ENCODE peak calls at places on chromosome 19, in eight cellular contexts. Z is GM23338, P is PC-9, B is IMR-90, O is colonic mucosa, G is aorta, R is adipocyte, T is tibial artery. I is an unnamed sample. For H3K4me1, the result is how much of the 10 kb centered on the place peaks cover.

GRCh38 chr19:33438987-33439781 is 65.7 kb downstream of the CEBPG start:
- DNase-seq in Z (no peak), G (peak), T (no peak), R (no peak), O (no peak), B (no peak), P (no peak), I (no peak)

GRCh38 chr19:54489341-54489740 is 13.3 kb upstream of the LAIR2 start:
- DNase-seq in G (no peak), R (no peak), O (no peak), Z (peak), B (no peak), P (peak), T (no peak), I (no peak)

GRCh38 chr19:46717034-46717715 is at the start of gene PRKD2:
- DNase-seq in Z (peak), R (peak), O (peak), B (peak), T (peak), P (peak), G (peak), I (no peak)

GRCh38 chr19:31292639-31293185 is 56.5 kb downstream of the TSHZ3 start:
- DNase-seq in G (no peak), O (no peak), R (no peak), Z (no peak), B (no peak), T (no peak), P (no peak), I (no peak)

GRCh38 chr19:50815443-50815842 is 8.1 kb downstream of the KLK1 start:
- DNase-seq in Z (no peak), T (no peak), O (no peak), R (no peak), P (no peak), B (no peak), G (no peak), I (no peak)

GRCh38 chr19:50908311-50908710 is 2.9 kb downstream of the KLK4 start:
- DNase-seq in B (no peak), G (no peak), T (no peak), P (no peak), R (no peak), O (no peak), Z (no peak), I (no peak)

GRCh38 chr19:35458821-35459391 is 10.8 kb downstream of the FFAR2 start:
- DNase-seq in B (no peak), Z (no peak), T (no peak), R (no peak), G (no peak), P (no peak), O (peak), I (no peak)

GRCh38 chr19:16355293-16356043 is 30.8 kb downstream of the KLF2 start:
- DNase-seq in R (no peak), O (no peak), T (no peak), Z (no peak), B (no peak), G (no peak), P (no peak), I (no peak)

GRCh38 chr19:47310819-47311218 is 1.2 kb downstream of the C5AR1 start:
- DNase-seq in T (peak), R (no peak), O (no peak), G (peak), Z (no peak), B (peak), P (peak), I (no peak)

GRCh38 chr19:15015946-15016542 is 33.2 kb upstream of the CASP14 start:
- DNase-seq in R (peak), P (peak), O (no peak), Z (peak), G (no peak), T (no peak), B (no peak), I (no peak)

GRCh38 chr19:55340784-55341147 is 1.1 kb downstream of the KMT5C start:
- DNase-seq in R (peak), B (no peak), Z (peak), O (peak), T (no peak), G (no peak), P (peak), I (no peak)

GRCh38 chr19:15733895-15734294 is 3.9 kb upstream of the OR10H3 start:
- DNase-seq in P (peak), R (no peak), Z (no peak), G (no peak), B (no peak), O (no peak), T (no peak), I (no peak)

GRCh38 chr19:29771708-29772415 is 39.9 kb upstream of the CCNE1 start:
- DNase-seq in T (no peak), R (peak), B (peak), Z (peak), P (no peak), O (peak), G (no peak), I (no peak)

GRCh38 chr19:16372065-16372915 is 47.7 kb downstream of the KLF2 start:
- DNase-seq in P (no peak), T (no peak), R (no peak), O (no peak), B (no peak), G (no peak), Z (no peak), I (no peak)

GRCh38 chr19:17340302-17340870 is 3.0 kb downstream of the GTPBP3 start:
- DNase-seq in Z (peak), B (no peak), T (no peak), O (peak), G (no peak), P (no peak), R (no peak), I (no peak)

GRCh38 chr19:14405380-14405757 is 13.8 kb downstream of the DDX39A start:
- DNase-seq in B (no peak), G (no peak), O (no peak), Z (peak), T (no peak), P (no peak), R (no peak), I (no peak)

GRCh38 chr19:52140077-52140710 is 456 bp upstream of the ZNF616 start:
- DNase-seq in T (no peak), Z (no peak), G (no peak), O (no peak), B (no peak), P (no peak), R (no peak), I (no peak)

GRCh38 chr19:39084732-39085080 is 538 bp downstream of the ACP7 start:
- DNase-seq in R (no peak), Z (no peak), T (no peak), G (no peak), P (no peak), B (no peak), O (no peak), I (no peak)

GRCh38 chr19:31113250-31113685 is 236.0 kb downstream of the TSHZ3 start:
- DNase-seq in T (no peak), Z (no peak), O (no peak), P (no peak), B (peak), G (no peak), R (peak), I (no peak)

GRCh38 chr19:27997069-27997468 is 1215.9 kb downstream of the UQCRFS1 start:
- DNase-seq in T (no peak), B (no peak), R (no peak), Z (no peak), G (no peak), P (no peak), O (no peak), I (no peak)

GRCh38 chr19:42242071-42242511 is 311 bp downstream of the GSK3A start:
- DNase-seq in G (peak), R (peak), O (peak), B (no peak), T (no peak), Z (no peak), P (no peak), I (no peak)

GRCh38 chr19:31118292-31118925 is 230.8 kb downstream of the TSHZ3 start:
- DNase-seq in G (peak), O (no peak), T (no peak), Z (peak), B (no peak), P (no peak), R (no peak), I (no peak)

GRCh38 chr19:49396738-49397505 is 8.9 kb downstream of the KASH5 start:
- DNase-seq in G (no peak), P (no peak), T (no peak), O (no peak), Z (no peak), B (no peak), R (no peak), I (no peak)

GRCh38 chr19:51651216-51651846 is 4.7 kb upstream of the SIGLEC14 start:
- DNase-seq in Z (no peak), P (no peak), B (no peak), R (no peak), T (no peak), O (no peak), G (peak), I (no peak)

GRCh38 chr19:17385878-17386611 is 8.0 kb downstream of the CCDC194 start:
- DNase-seq in B (peak), P (no peak), T (peak), R (peak), O (peak), Z (peak), G (peak), I (no peak)

GRCh38 chr19:28829762-28830161 is 383.2 kb downstream of the UQCRFS1 start:
- DNase-seq in B (no peak), Z (no peak), G (no peak), R (no peak), O (no peak), T (no peak), P (no peak), I (no peak)

GRCh38 chr19:21569497-21569870 is 64.1 kb downstream of the ZNF429 start:
- DNase-seq in P (peak), O (peak), G (peak), Z (no peak), B (no peak), R (no peak), T (no peak), I (no peak)

GRCh38 chr19:31874313-31874712 is 471.1 kb upstream of the ZNF507 start:
- DNase-seq in B (no peak), R (no peak), P (no peak), G (no peak), Z (no peak), T (no peak), O (no peak), I (no peak)

GRCh38 chr19:41203371-41203770 is 10.4 kb downstream of the CYP2S1 start:
- DNase-seq in B (no peak), P (no peak), O (no peak), T (no peak), R (no peak), Z (no peak), G (no peak), I (no peak)

GRCh38 chr19:44890366-44891015 is 563 bp upstream of the TOMM40 start:
- DNase-seq in Z (peak), R (peak), G (no peak), T (peak), O (peak), B (peak), P (peak), I (peak)

GRCh38 chr19:51927859-51928258 is 587 bp downstream of the ZNF613 start:
- DNase-seq in G (no peak), O (no peak), P (no peak), R (no peak), T (no peak), Z (no peak), B (no peak), I (no peak)

GRCh38 chr19:8391274-8392016 is 1.3 kb downstream of the RAB11B start:
- DNase-seq in T (no peak), P (no peak), R (no peak), O (no peak), G (no peak), Z (no peak), B (no peak), I (no peak)
- H3K4me1 ChIP-seq in T (half or more), P (under half), R (under half), O (under half), G (under half), Z (under half), B (under half), I (half or more)

GRCh38 chr19:40133491-40133890 is 42.7 kb upstream of the ZNF780A start:
- DNase-seq in B (no peak), Z (no peak), O (no peak), G (no peak), T (no peak), R (no peak), P (no peak), I (peak)

GRCh38 chr19:40129425-40129824 is 38.7 kb upstream of the ZNF780A start:
- DNase-seq in Z (no peak), T (no peak), G (no peak), P (no peak), B (no peak), O (no peak), R (no peak), I (no peak)

GRCh38 chr19:40134866-40135265 is 44.1 kb upstream of the ZNF780A start:
- DNase-seq in G (no peak), O (no peak), T (no peak), P (no peak), B (no peak), Z (no peak), R (no peak), I (no peak)

GRCh38 chr19:40130013-40130412 is 39.3 kb upstream of the ZNF780A start:
- DNase-seq in O (no peak), R (no peak), G (no peak), P (no peak), Z (no peak), B (no peak), T (no peak), I (no peak)
- H3K4me1 ChIP-seq in O (under half), R (under half), G (under half), P (under half), Z (under half), B (under half), T (under half), I (under half)

DNA sequence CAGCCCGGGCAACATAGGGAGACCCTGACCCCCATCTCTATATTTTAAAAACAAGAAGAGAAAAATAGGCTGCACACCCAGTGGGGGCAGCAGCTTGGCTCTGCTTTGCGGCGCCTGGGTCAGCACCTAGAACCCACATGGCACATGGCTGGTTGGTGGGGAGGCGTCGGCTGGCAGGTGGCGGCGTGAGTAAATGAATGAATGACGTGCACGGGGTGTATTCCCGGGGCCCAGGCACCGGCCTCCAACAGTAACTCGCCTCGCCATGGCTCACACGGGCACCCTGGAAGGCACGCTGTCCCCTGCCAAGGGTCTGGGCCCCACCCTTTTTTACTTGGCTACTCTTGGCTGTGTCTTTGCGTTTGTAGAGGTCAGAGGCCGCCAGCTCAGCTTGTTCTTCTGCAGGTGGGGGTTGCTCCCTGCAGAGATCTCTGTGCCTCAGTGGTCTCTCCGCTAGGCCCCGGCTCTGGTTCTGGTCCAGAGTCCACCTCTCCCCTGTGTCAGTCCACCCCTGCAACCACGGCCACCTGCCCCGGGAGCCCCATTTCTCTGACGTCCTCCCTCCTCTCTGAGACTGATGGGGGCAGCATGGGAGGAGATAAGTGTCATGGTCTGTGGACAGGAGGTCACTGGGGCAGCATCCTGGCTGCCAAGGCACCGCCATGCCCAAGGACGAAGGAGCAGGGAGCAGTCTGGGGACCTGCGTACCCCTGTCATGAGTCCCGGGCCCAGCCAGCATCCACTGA is 5.6 kb downstream of the FZR1 start:
- DNase-seq in T (no peak), G (no peak), R (no peak), P (no peak), Z (no peak), O (no peak), B (no peak), I (no peak)
- H3K4me1 ChIP-seq in T (under half), G (under half), R (under half), P (under half), Z (under half), O (under half), B (under half), I (half or more)

DNA sequence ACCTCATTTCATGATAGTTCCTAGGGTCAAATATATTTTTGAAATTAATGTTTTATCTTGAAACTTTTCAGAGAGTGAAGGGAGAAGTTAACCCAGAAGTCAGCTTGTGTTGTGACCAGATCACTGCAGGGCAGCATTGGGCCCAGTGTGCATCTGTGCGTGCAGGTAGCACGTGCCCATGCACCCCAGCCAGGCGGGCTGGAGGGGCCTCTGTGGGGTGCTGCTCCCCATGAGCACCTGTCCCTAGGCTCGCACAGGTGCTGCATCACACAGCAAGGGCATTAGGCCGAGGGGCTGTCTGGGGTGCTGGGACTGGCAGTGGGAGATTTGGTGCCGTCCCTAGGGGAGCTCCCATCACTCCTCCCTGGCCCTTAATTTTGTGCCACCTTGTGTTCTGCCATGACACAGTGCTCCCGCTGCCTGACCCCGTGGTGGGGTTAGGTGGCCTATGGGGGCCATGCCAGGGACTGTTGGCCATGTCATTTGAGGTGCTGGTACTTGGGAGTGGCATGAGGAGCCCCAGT is 13.1 kb downstream of the UPF1 start:
- DNase-seq in T (no peak), O (no peak), G (no peak), Z (no peak), B (no peak), P (no peak), R (no peak), I (no peak)
- H3K4me1 ChIP-seq in T (half or more), O (under half), G (under half), Z (under half), B (under half), P (under half), R (half or more), I (half or more)

GRCh38 chr19:13024958-13025653 is 29.8 kb downstream of the NFIX start:
- DNase-seq in G (no peak), Z (peak), O (peak), B (no peak), P (no peak), R (no peak), T (peak), I (no peak)

GRCh38 chr19:13024126-13024957 is 29.1 kb downstream of the NFIX start:
- DNase-seq in Z (no peak), P (no peak), G (no peak), O (no peak), T (no peak), R (no peak), B (peak), I (no peak)

GRCh38 chr19:13022111-13022858 is 27.0 kb downstream of the NFIX start:
- DNase-seq in Z (no peak), P (no peak), T (peak), B (peak), G (no peak), O (no peak), R (peak), I (no peak)

GRCh38 chr19:13022859-13023636 is 27.8 kb downstream of the NFIX start:
- DNase-seq in O (peak), T (peak), B (peak), G (peak), R (peak), P (no peak), Z (peak), I (no peak)

DNA sequence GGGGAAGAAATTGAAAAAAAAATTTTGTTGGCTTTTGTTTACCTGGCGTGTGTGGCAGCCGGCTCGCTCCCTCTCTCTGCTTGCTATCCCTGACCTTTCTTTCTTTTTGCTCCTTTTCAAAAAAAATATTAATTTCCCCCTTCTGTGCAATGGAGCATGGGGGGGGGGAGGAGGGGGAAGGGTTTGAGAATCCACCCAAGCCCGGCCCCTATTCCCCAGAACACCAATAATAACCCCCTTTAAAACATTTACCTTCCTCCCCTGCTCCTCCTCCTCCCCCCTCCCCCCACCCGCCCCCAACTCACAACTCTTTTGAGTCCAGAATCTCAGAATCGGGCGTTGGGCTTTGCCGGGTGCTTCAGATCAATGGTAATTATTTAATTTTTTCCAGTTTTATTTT is 28.4 kb downstream of the NFIX start:
- DNase-seq in P (no peak), B (no peak), O (no peak), G (no peak), Z (no peak), T (no peak), R (peak), I (no peak)
- H3K4me1 ChIP-seq in P (under half), B (under half), O (under half), G (under half), Z (half or more), T (half or more), R (half or more), I (half or more)

GRCh38 chr19:2039959-2040646 is 10.9 kb downstream of the MKNK2 start:
- DNase-seq in P (no peak), B (no peak), Z (no peak), O (no peak), R (no peak), T (no peak), G (peak), I (no peak)
- H3K4me1 ChIP-seq in P (under half), B (under half), Z (under half), O (under half), R (under half), T (under half), G (under half), I (under half)